ENCODE peak calls at places on chromosomes 7 and 10, in four cellular contexts. One of them, this sample, is unnamed.

GRCh38 chr7:147415991-147416390 is 1174.6 kb upstream of the C7orf33 start:
- DNase-seq in GM12878: no peak
- DNase-seq in K562: no peak
- DNase-seq in IMR-90: peak
- DNase-seq in this sample: no peak

GRCh38 chr7:66697451-66698438 is 42.8 kb upstream of the RABGEF1 start:
- DNase-seq in GM12878: no peak
- DNase-seq in K562: peak
- DNase-seq in IMR-90: peak
- DNase-seq in this sample: no peak

GRCh38 chr10:3774814-3775670 is 10.0 kb downstream of the KLF6 start:
- DNase-seq in GM12878: no peak
- DNase-seq in K562: peak
- DNase-seq in IMR-90: peak
- DNase-seq in this sample: peak

GRCh38 chr7:137135654-137136350 is 207.7 kb downstream of the PTN start:
- DNase-seq in GM12878: no peak
- DNase-seq in K562: no peak
- DNase-seq in IMR-90: peak
- DNase-seq in this sample: no peak

GRCh38 chr7:20241491-20242261 is 24.5 kb upstream of the MACC1 start:
- DNase-seq in GM12878: peak
- DNase-seq in K562: no peak
- DNase-seq in IMR-90: peak
- DNase-seq in this sample: no peak

GRCh38 chr7:90455163-90456030 is 14.0 kb upstream of the PTTG1IP2 start:
- DNase-seq in GM12878: peak
- DNase-seq in K562: peak
- DNase-seq in IMR-90: peak
- DNase-seq in this sample: peak

GRCh38 chr7:134442441-134443220 is 16.3 kb downstream of the AKR1B1 start:
- DNase-seq in GM12878: no peak
- DNase-seq in K562: no peak
- DNase-seq in IMR-90: no peak
- DNase-seq in this sample: no peak

GRCh38 chr7:16078076-16078952 is 343.0 kb downstream of the CRPPA start:
- DNase-seq in GM12878: no peak
- DNase-seq in K562: peak
- DNase-seq in IMR-90: peak
- DNase-seq in this sample: peak

GRCh38 chr7:110944966-110945644 is 145.8 kb upstream of the LRRN3 start:
- DNase-seq in GM12878: no peak
- DNase-seq in K562: no peak
- DNase-seq in IMR-90: no peak
- DNase-seq in this sample: no peak

GRCh38 chr7:115635367-115635766 is 395.2 kb downstream of the TFEC start:
- DNase-seq in GM12878: no peak
- DNase-seq in K562: no peak
- DNase-seq in IMR-90: peak
- DNase-seq in this sample: peak

GRCh38 chr10:128047991-128048826 is 78.0 kb downstream of the MKI67 start:
- DNase-seq in GM12878: no peak
- DNase-seq in K562: no peak
- DNase-seq in IMR-90: peak
- DNase-seq in this sample: peak

GRCh38 chr10:31707578-31708411 is 220.8 kb downstream of the ARHGAP12 start:
- DNase-seq in GM12878: peak
- DNase-seq in K562: no peak
- DNase-seq in IMR-90: peak
- DNase-seq in this sample: peak

GRCh38 chr7:151387161-151388006 is 22.5 kb downstream of the WDR86 start:
- DNase-seq in GM12878: no peak
- DNase-seq in K562: no peak
- DNase-seq in IMR-90: no peak
- DNase-seq in this sample: no peak

GRCh38 chr7:95545007-95545615 is 51.2 kb downstream of the PDK4 start:
- DNase-seq in GM12878: no peak
- DNase-seq in K562: no peak
- DNase-seq in IMR-90: peak
- DNase-seq in this sample: peak

GRCh38 chr10:22682237-22683192 is 31.9 kb downstream of the PIP4K2A start:
- DNase-seq in GM12878: peak
- DNase-seq in K562: peak
- DNase-seq in IMR-90: peak
- DNase-seq in this sample: no peak

GRCh38 chr10:122373713-122374112 is 795 bp upstream of the PLEKHA1 start:
- DNase-seq in GM12878: no peak
- DNase-seq in K562: no peak
- DNase-seq in IMR-90: peak
- DNase-seq in this sample: no peak

GRCh38 chr7:128697301-128697905 is 25.3 kb downstream of the GARIN1A start:
- DNase-seq in GM12878: no peak
- DNase-seq in K562: peak
- DNase-seq in IMR-90: peak
- DNase-seq in this sample: peak

GRCh38 chr7:111029574-111030357 is 61.2 kb upstream of the LRRN3 start:
- DNase-seq in GM12878: peak
- DNase-seq in K562: no peak
- DNase-seq in IMR-90: peak
- DNase-seq in this sample: peak

GRCh38 chr7:106029941-106030340 is 66.9 kb downstream of the CDHR3 start:
- DNase-seq in GM12878: no peak
- DNase-seq in K562: peak
- DNase-seq in IMR-90: no peak
- DNase-seq in this sample: no peak

GRCh38 chr7:44646176-44646920 is 39.9 kb downstream of the OGDH start:
- DNase-seq in GM12878: no peak
- DNase-seq in K562: no peak
- DNase-seq in IMR-90: no peak
- DNase-seq in this sample: no peak

GRCh38 chr7:132881317-132881716 is 200.6 kb downstream of the CHCHD3 start:
- DNase-seq in GM12878: no peak
- DNase-seq in K562: no peak
- DNase-seq in IMR-90: no peak
- DNase-seq in this sample: no peak

GRCh38 chr7:30176463-30177090 is 41.8 kb downstream of the MTURN start:
- DNase-seq in GM12878: no peak
- DNase-seq in K562: no peak
- DNase-seq in IMR-90: no peak
- DNase-seq in this sample: no peak

GRCh38 chr10:61642692-61643091 is 20.0 kb upstream of the CABCOCO1 start:
- DNase-seq in GM12878: no peak
- DNase-seq in K562: no peak
- DNase-seq in IMR-90: peak
- DNase-seq in this sample: peak

GRCh38 chr10:73076361-73077183 is 20.1 kb downstream of the P4HA1 start:
- DNase-seq in GM12878: no peak
- DNase-seq in K562: no peak
- DNase-seq in IMR-90: peak
- DNase-seq in this sample: peak

GRCh38 chr10:68871731-68872342 is 29.3 kb upstream of the DDX50 start:
- DNase-seq in GM12878: no peak
- DNase-seq in K562: no peak
- DNase-seq in IMR-90: peak
- DNase-seq in this sample: no peak

GRCh38 chr7:85693326-85693725 is 506.5 kb upstream of the SEMA3D start:
- DNase-seq in GM12878: no peak
- DNase-seq in K562: no peak
- DNase-seq in IMR-90: no peak
- DNase-seq in this sample: no peak

GRCh38 chr7:150826061-150826849 is 25.7 kb downstream of the TMEM176A start:
- DNase-seq in GM12878: no peak
- DNase-seq in K562: no peak
- DNase-seq in IMR-90: no peak
- DNase-seq in this sample: no peak

GRCh38 chr10:23864631-23865147 is 344.2 kb upstream of the KIAA1217 start:
- DNase-seq in GM12878: no peak
- DNase-seq in K562: no peak
- DNase-seq in IMR-90: no peak
- DNase-seq in this sample: no peak

GRCh38 chr10:122204691-122205489 is 66.2 kb upstream of the BTBD16 start:
- DNase-seq in GM12878: no peak
- DNase-seq in K562: no peak
- DNase-seq in IMR-90: no peak
- DNase-seq in this sample: no peak

GRCh38 chr10:7787150-7787856 is 490 bp downstream of the KIN start:
- DNase-seq in GM12878: no peak
- DNase-seq in K562: no peak
- DNase-seq in IMR-90: peak
- DNase-seq in this sample: peak

GRCh38 chr7:117873056-117873932 is at the start of gene CTTNBP2:
- DNase-seq in GM12878: no peak
- DNase-seq in K562: peak
- DNase-seq in IMR-90: peak
- DNase-seq in this sample: peak
- H3K27ac ChIP-seq in GM12878: no peak
- H3K27ac ChIP-seq in K562: no peak
- H3K27ac ChIP-seq in IMR-90: peak
- H3K27ac ChIP-seq in this sample: no peak

DNA sequence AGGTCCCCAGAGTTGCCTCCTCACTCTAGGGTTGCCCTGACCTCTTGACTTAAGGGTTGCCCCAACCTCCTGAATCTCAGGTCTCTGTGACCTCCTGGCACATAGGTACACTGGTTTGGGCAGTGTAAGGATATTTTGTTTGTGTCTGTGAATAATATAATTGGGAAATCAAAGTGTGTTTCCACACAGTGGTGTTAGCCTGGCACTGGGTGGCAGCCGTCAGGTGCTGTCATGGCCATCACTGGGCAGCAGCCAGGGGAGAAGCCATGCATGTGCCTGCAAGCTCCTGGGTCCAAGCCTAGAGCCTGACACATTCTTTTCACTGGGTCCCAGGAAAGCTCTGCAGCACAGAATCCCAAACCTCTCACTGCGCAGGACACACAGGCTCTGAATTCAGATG is 3.6 kb upstream of the CCDC201 start:
- DNase-seq in GM12878: no peak
- DNase-seq in K562: no peak
- DNase-seq in IMR-90: no peak
- DNase-seq in this sample: no peak
- H2AFZ ChIP-seq in GM12878: no peak
- H2AFZ ChIP-seq in K562: no peak
- H2AFZ ChIP-seq in IMR-90: no peak
- H2AFZ ChIP-seq in this sample: no peak

GRCh38 chr10:70784476-70784875 is 701 bp downstream of the TBATA start:
- DNase-seq in GM12878: no peak
- DNase-seq in K562: no peak
- DNase-seq in IMR-90: peak
- DNase-seq in this sample: no peak

GRCh38 chr10:70783056-70783684 is 2.0 kb downstream of the TBATA start:
- DNase-seq in GM12878: no peak
- DNase-seq in K562: no peak
- DNase-seq in IMR-90: no peak
- DNase-seq in this sample: no peak

GRCh38 chr10:70781461-70782051 is 3.6 kb downstream of the TBATA start:
- DNase-seq in GM12878: no peak
- DNase-seq in K562: no peak
- DNase-seq in IMR-90: no peak
- DNase-seq in this sample: no peak

GRCh38 chr10:70780772-70781171 is 4.4 kb downstream of the TBATA start:
- DNase-seq in GM12878: no peak
- DNase-seq in K562: no peak
- DNase-seq in IMR-90: no peak
- DNase-seq in this sample: no peak

GRCh38 chr10:70782401-70783055 is 2.6 kb downstream of the TBATA start:
- DNase-seq in GM12878: no peak
- DNase-seq in K562: no peak
- DNase-seq in IMR-90: no peak
- DNase-seq in this sample: no peak
- TF ChIP-seq FOS in GM12878: no peak
- TF ChIP-seq FOS in K562: no peak
- TF ChIP-seq FOS in IMR-90: no peak
- TF ChIP-seq FOS in this sample: no peak

GRCh38 chr7:50745835-50746234 is 36.9 kb downstream of the GRB10 start:
- DNase-seq in GM12878: no peak
- DNase-seq in K562: no peak
- DNase-seq in IMR-90: no peak
- DNase-seq in this sample: no peak

GRCh38 chr7:50742401-50742800 is 40.3 kb downstream of the GRB10 start:
- DNase-seq in GM12878: no peak
- DNase-seq in K562: no peak
- DNase-seq in IMR-90: no peak
- DNase-seq in this sample: no peak

GRCh38 chr7:50745336-50745735 is 37.4 kb downstream of the GRB10 start:
- DNase-seq in GM12878: no peak
- DNase-seq in K562: no peak
- DNase-seq in IMR-90: no peak
- DNase-seq in this sample: no peak

GRCh38 chr7:50739744-50740455 is 42.8 kb downstream of the GRB10 start:
- DNase-seq in GM12878: no peak
- DNase-seq in K562: no peak
- DNase-seq in IMR-90: no peak
- DNase-seq in this sample: peak

DNA sequence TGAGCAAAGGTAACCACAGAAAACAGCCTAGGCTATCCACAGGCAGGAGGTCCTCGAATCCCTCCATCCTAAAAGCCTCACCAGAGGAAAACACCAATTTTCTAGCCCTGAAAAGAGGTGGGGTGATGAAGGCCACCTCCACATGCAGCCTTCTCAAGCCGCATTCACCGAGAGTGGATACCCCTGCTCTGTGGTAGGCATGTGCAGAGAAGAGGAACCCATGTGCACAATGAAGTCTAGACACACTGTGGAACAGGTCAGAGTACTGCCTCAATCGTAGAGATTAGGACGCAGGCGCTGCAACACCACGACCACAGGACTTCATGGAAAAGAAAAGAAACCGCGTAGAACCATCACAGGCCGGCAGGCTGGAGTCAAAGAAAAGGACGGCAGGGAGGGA is 38.8 kb downstream of the GRB10 start:
- DNase-seq in GM12878: no peak
- DNase-seq in K562: no peak
- DNase-seq in IMR-90: no peak
- DNase-seq in this sample: no peak
- H3K27ac ChIP-seq in GM12878: no peak
- H3K27ac ChIP-seq in K562: no peak
- H3K27ac ChIP-seq in IMR-90: no peak
- H3K27ac ChIP-seq in this sample: no peak

GRCh38 chr10:93069245-93069561 is 4.5 kb upstream of the CYP26A1 start:
- DNase-seq in GM12878: no peak
- DNase-seq in K562: no peak
- DNase-seq in IMR-90: no peak
- DNase-seq in this sample: no peak
- H2AFZ ChIP-seq in GM12878: no peak
- H2AFZ ChIP-seq in K562: no peak
- H2AFZ ChIP-seq in IMR-90: no peak
- H2AFZ ChIP-seq in this sample: no peak

GRCh38 chr10:94546058-94546595 is 539 bp downstream of the HELLS start:
- DNase-seq in GM12878: no peak
- DNase-seq in K562: peak
- DNase-seq in IMR-90: peak
- DNase-seq in this sample: peak
- TF ChIP-seq FOS in GM12878: no peak
- TF ChIP-seq FOS in K562: no peak
- TF ChIP-seq FOS in IMR-90: no peak
- TF ChIP-seq FOS in this sample: no peak

GRCh38 chr10:88152720-88153119 is 289.3 kb downstream of the PTEN start:
- DNase-seq in GM12878: peak
- DNase-seq in K562: no peak
- DNase-seq in IMR-90: peak
- DNase-seq in this sample: peak
- H3K27ac ChIP-seq in GM12878: peak
- H3K27ac ChIP-seq in K562: no peak
- H3K27ac ChIP-seq in IMR-90: peak
- H3K27ac ChIP-seq in this sample: peak